ENCODE peak calls at places on chromosomes 4 and X, in nine cellular contexts. M, X, I, C, A, R, D, G and U are unnamed samples.

GRCh38 chr4:119025916-119026661 is 109.5 kb upstream of the MYOZ2 start:
- DNase-seq in X (peak), R (no peak), G (peak), M (no peak), A (peak), I (peak), D (no peak), C (peak), U (no peak)

GRCh38 chrX:40155617-40156471 is 58.1 kb upstream of the BCOR start:
- DNase-seq in D (no peak), A (peak), I (no peak), M (peak), C (no peak), G (no peak), X (no peak), R (no peak), U (no peak)

GRCh38 chrX:69387559-69388487 is 116.3 kb upstream of the NALF2 start:
- DNase-seq in D (peak), C (no peak), M (peak), X (peak), R (no peak), I (no peak), A (peak), G (peak), U (peak)

GRCh38 chr4:119041951-119042560 is 93.6 kb upstream of the MYOZ2 start:
- DNase-seq in C (no peak), R (no peak), M (peak), G (peak), D (no peak), A (peak), X (peak), I (peak), U (no peak)

GRCh38 chr4:2194556-2194955 is 47.4 kb downstream of the HAUS3 start:
- DNase-seq in D (no peak), I (no peak), R (no peak), X (no peak), C (no peak), M (no peak), G (no peak), A (no peak), U (no peak)

GRCh38 chr4:27666943-27667342 is 806.3 kb downstream of the STIM2 start:
- DNase-seq in G (peak), C (no peak), X (no peak), R (no peak), D (no peak), M (peak), I (no peak), A (no peak), U (no peak)

GRCh38 chr4:92969650-92970370 is 666.0 kb downstream of the GRID2 start:
- DNase-seq in M (no peak), X (no peak), C (no peak), I (peak), D (no peak), G (peak), A (peak), R (no peak), U (no peak)

GRCh38 chr4:127545271-127545670 is 87.5 kb upstream of the INTU start:
- DNase-seq in X (no peak), C (no peak), I (no peak), M (no peak), D (no peak), G (no peak), A (no peak), R (no peak), U (no peak)

GRCh38 chrX:153669174-153669890 is 4.3 kb downstream of the PNCK start:
- DNase-seq in X (no peak), D (peak), I (no peak), R (no peak), M (peak), C (peak), G (peak), A (peak), U (peak)

GRCh38 chr4:55517526-55518229 is 29.0 kb downstream of the CLOCK start:
- DNase-seq in G (no peak), R (no peak), C (no peak), X (no peak), A (no peak), D (no peak), M (no peak), I (no peak), U (no peak)

GRCh38 chr4:10179957-10180602 is 63.5 kb upstream of the WDR1 start:
- DNase-seq in C (no peak), G (no peak), R (no peak), A (no peak), M (no peak), I (peak), D (no peak), X (no peak), U (no peak)

GRCh38 chr4:26263165-26263564 is 57.6 kb upstream of the RBPJ start:
- DNase-seq in M (no peak), A (no peak), R (no peak), C (no peak), X (no peak), I (no peak), D (no peak), G (no peak), U (no peak)

GRCh38 chrX:9525511-9526248 is 60.8 kb downstream of the TBL1X start:
- DNase-seq in R (no peak), X (no peak), D (no peak), I (no peak), C (peak), G (no peak), A (no peak), M (no peak), U (no peak)

GRCh38 chr4:110005461-110006056 is 92.9 kb downstream of the EGF start:
- DNase-seq in A (peak), C (no peak), R (no peak), M (no peak), D (no peak), G (peak), X (no peak), I (peak), U (no peak)

GRCh38 chrX:12947545-12948235 is 27.2 kb upstream of the TMSB4X start:
- DNase-seq in X (no peak), C (no peak), G (no peak), A (no peak), D (no peak), M (no peak), R (no peak), I (no peak), U (no peak)

GRCh38 chrX:110420771-110421498 is 62.3 kb downstream of the RTL9 start:
- DNase-seq in I (no peak), C (no peak), G (peak), M (no peak), X (no peak), A (peak), D (no peak), R (no peak), U (no peak)

GRCh38 chrX:135114392-135114791 is 5.9 kb downstream of the ETDB start:
- DNase-seq in C (no peak), X (no peak), G (no peak), A (no peak), I (no peak), M (no peak), D (no peak), R (no peak), U (no peak)

GRCh38 chr4:37780444-37781133 is 45.9 kb upstream of the PGM2 start:
- DNase-seq in A (peak), R (no peak), D (no peak), G (peak), I (no peak), X (no peak), C (no peak), M (no peak), U (no peak)

GRCh38 chr4:19776021-19776459 is 475.7 kb upstream of the SLIT2 start:
- DNase-seq in A (peak), D (no peak), C (no peak), G (peak), M (no peak), I (peak), R (no peak), X (peak), U (no peak)

GRCh38 chr4:30912098-30912719 is 192.0 kb downstream of the PCDH7 start:
- DNase-seq in I (no peak), D (no peak), A (peak), X (no peak), G (no peak), C (no peak), M (no peak), R (no peak), U (no peak)

GRCh38 chr4:77714514-77714913 is 104.7 kb downstream of the CNOT6L start:
- DNase-seq in X (no peak), I (no peak), M (no peak), D (no peak), C (no peak), A (no peak), G (no peak), R (no peak), U (no peak)

GRCh38 chrX:130171446-130172126 is at the start of gene RAB33A:
- DNase-seq in A (peak), I (no peak), R (no peak), D (no peak), C (no peak), X (peak), M (no peak), G (no peak), U (no peak)

GRCh38 chrX:155662297-155662696 is 49.5 kb upstream of the TMLHE start:
- DNase-seq in C (no peak), D (no peak), R (no peak), A (no peak), G (peak), I (no peak), M (no peak), X (no peak), U (no peak)

GRCh38 chrX:96619588-96619987 is 65.1 kb upstream of the DIAPH2 start:
- DNase-seq in D (no peak), X (no peak), A (peak), G (no peak), R (no peak), I (no peak), M (no peak), C (no peak), U (no peak)

GRCh38 chrX:46294234-46294633 is 251.0 kb downstream of the ZNF674 start:
- DNase-seq in C (no peak), I (peak), D (no peak), R (no peak), M (no peak), X (peak), G (peak), A (peak), U (no peak)

GRCh38 chrX:118971552-118971951 is 2.9 kb upstream of the LONRF3 start:
- DNase-seq in C (no peak), M (no peak), G (no peak), I (no peak), R (no peak), A (no peak), X (no peak), D (no peak), U (no peak)

GRCh38 chr4:65241257-65241997 is 428.9 kb downstream of the EPHA5 start:
- DNase-seq in G (no peak), R (no peak), D (no peak), I (no peak), M (no peak), X (peak), C (no peak), A (no peak), U (no peak)

GRCh38 chrX:25597561-25597960 is 540.6 kb upstream of the MAGEB18 start:
- DNase-seq in M (no peak), D (no peak), R (no peak), C (no peak), A (peak), I (no peak), G (peak), X (no peak), U (no peak)

GRCh38 chr4:39435875-39436563 is 22.7 kb downstream of the RPL9 start:
- DNase-seq in I (no peak), D (no peak), R (no peak), X (no peak), G (no peak), C (no peak), M (no peak), A (no peak), U (no peak)

GRCh38 chr4:74547042-74547441 is 102.1 kb downstream of the AREG start:
- DNase-seq in I (no peak), X (no peak), A (no peak), M (no peak), D (no peak), G (no peak), C (no peak), R (no peak), U (no peak)

GRCh38 chr4:42302348-42302747 is 94.9 kb upstream of the SHISA3 start:
- DNase-seq in D (no peak), M (peak), C (no peak), I (no peak), G (peak), R (no peak), X (peak), A (peak), U (no peak)

GRCh38 chr4:97984545-97985131 is 158.6 kb downstream of the STPG2 start:
- DNase-seq in X (no peak), M (peak), I (no peak), D (no peak), A (no peak), G (no peak), C (no peak), R (no peak), U (no peak)

GRCh38 chr4:2220016-2220620 is 21.8 kb downstream of the HAUS3 start:
- DNase-seq in X (peak), R (peak), I (peak), D (peak), G (peak), A (peak), M (peak), C (no peak), U (peak)

DNA sequence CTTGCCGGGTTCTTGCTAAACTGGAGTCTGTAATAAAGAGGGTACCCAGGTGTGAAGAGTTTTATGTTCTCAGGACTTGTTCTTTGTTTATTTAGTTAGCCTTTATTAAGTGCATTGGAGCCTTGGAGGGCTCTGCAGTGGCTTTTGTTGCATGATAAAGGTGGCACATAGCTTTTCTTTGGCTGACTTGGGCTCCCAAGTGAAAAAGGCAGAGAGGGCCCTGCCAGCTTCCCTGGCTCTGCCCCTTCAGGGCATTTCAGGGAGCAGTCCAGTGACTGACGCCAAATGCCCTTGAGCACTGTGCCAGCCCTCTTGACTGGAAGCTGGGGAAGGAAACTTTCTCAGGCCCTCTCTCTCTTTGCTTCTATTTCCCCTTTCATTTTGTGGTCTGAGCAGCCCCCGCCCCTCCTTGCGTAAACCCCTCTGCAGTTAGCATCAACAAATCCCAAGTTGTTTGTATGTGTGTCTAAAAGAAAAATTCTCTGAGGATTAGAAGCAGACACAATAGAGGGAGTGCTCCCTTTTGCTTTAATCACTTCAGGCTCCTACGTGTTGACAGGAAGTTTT is 152.2 kb downstream of the NHS start:
- DNase-seq in A (no peak), I (no peak), M (no peak), G (no peak), X (peak), C (no peak), R (no peak), D (no peak), U (no peak)
- TF ChIP-seq CTCF in A (no peak), I (no peak), M (no peak), G (no peak), X (no peak), C (no peak), R (no peak), D (no peak), U (no peak)

DNA sequence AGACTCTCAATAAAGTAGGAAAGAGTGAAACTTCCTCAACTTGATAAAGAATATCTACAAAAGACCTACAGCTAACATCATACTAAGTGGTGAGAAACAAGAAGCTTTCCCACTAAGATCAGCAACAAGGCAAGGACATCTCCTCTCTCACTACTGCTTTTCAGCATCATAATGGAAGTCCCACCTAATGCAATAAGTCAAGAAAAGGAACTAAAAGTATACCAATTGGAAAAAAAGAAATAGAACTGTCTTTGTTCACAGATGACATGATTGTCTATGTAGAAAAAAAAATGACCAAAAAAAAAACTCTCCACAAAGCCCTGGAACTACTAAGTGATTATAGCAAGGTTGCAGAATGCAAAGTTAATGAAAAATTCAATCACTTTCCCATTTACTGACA is 25.1 kb upstream of the SH3RF1 start:
- DNase-seq in R (no peak), M (no peak), I (no peak), D (no peak), X (no peak), G (no peak), C (no peak), A (no peak), U (no peak)
- TF ChIP-seq CTCF in R (no peak), M (no peak), I (no peak), D (no peak), X (no peak), G (no peak), C (no peak), A (no peak), U (no peak)

GRCh38 chrX:108331126-108331909 is 106.9 kb downstream of the COL4A6 start:
- DNase-seq in G (no peak), X (no peak), D (no peak), I (no peak), M (no peak), A (no peak), R (no peak), C (no peak), U (no peak)

GRCh38 chrX:108332281-108332680 is 105.9 kb downstream of the COL4A6 start:
- DNase-seq in M (no peak), I (no peak), A (no peak), X (no peak), R (no peak), C (no peak), G (no peak), D (no peak), U (no peak)
- TF ChIP-seq CTCF in M (no peak), I (no peak), A (no peak), X (no peak), R (no peak), C (no peak), G (no peak), D (no peak), U (no peak)

DNA sequence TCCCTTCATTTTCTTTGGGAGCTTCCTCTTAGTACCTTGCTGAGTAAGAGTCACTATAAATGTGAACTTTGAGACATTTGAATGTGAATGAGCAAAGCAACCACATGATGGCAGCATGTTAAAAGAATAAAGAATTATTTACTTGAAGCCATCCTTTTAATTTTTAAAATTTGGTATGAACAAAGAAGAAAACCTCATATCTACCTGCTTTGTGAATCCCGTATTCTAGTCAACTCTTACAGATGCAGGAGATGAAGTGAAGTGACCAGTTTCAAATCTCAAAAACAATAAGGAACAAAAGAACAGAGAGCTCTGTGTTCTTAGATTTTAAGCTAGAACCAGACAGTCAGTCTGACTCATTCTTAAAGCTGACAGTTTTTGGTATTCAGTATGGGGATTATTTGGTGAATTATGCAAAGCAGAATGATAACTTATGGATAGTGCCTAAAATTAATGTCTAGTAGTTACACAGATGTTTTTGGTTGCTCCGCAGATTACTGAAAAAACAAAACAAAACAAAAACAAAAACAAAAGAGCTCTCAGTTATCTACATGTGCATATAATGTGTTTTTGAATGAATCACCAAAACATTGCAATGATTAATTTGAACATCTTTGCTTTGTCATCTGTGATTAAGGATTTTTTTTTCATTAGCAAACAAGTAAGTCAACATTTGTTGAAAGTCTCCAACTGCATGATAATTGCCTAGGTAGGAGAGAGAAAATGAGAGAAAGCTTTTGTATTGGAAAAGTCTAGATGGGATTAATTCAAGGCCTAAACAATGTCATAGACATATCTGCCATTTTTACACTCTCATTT is 48.2 kb upstream of the H2AZ1 start:
- DNase-seq in C (no peak), I (no peak), G (peak), D (no peak), A (peak), M (no peak), X (no peak), R (no peak), U (no peak)
- TF ChIP-seq CTCF in C (no peak), I (peak), G (peak), D (peak), A (peak), M (peak), X (peak), R (no peak), U (no peak)

DNA sequence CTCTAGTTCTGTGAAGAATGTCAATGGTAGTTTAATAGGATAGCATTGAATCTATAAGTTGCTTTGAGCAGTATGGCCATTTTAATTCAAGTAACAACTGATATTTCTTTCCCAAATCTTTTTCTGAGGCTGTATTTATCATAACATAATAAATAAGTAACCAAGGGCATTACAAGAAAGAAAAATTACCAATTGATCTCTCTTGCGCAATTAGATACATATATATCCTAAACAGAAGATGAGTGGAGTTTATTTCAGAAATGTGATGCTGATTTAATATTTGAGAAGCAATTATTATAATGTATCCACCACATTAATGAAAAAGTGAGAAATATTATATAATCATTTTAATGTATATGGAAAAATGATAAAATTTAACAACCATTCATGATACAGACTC is 802.5 kb upstream of the AGA start:
- DNase-seq in M (no peak), I (no peak), A (no peak), R (no peak), C (no peak), G (no peak), X (no peak), D (no peak), U (no peak)
- TF ChIP-seq CTCF in M (no peak), I (no peak), A (no peak), R (no peak), C (no peak), G (no peak), X (no peak), D (no peak), U (no peak)

GRCh38 chr4:59374416-59374815 is 1825.7 kb upstream of the ADGRL3 start:
- DNase-seq in M (no peak), D (no peak), A (no peak), X (no peak), R (no peak), I (no peak), G (no peak), C (no peak), U (no peak)
- TF ChIP-seq CTCF in M (no peak), D (peak), A (no peak), X (no peak), R (no peak), I (no peak), G (no peak), C (no peak), U (no peak)